ENCODE peak calls at places on chromosomes 3 and 15, in four cellular contexts. One of them, this sample, is unnamed.
A peak's percentile ranks its signal among the peaks of the same experiment; 100 is the strongest.

GRCh38 chr15:78033864-78034263 is 43.6 kb downstream of the TBC1D2B start:
- DNase-seq in H9: no peak
- DNase-seq in IMR-90: peak; percentile 41
- DNase-seq in H1: no peak
- DNase-seq in this sample: no peak

GRCh38 chr15:67091073-67091965 is 25.9 kb downstream of the SMAD3 start:
- DNase-seq in H1: no peak
- DNase-seq in IMR-90: peak; percentile 99
- DNase-seq in H9: no peak
- DNase-seq in this sample: no peak

GRCh38 chr3:155876537-155876936 is 6.1 kb downstream of the GMPS start:
- DNase-seq in H1: no peak
- DNase-seq in H9: no peak
- DNase-seq in IMR-90: no peak
- DNase-seq in this sample: no peak

GRCh38 chr15:74253276-74253921 is 17.3 kb downstream of the CCDC33 start:
- DNase-seq in H9: no peak
- DNase-seq in IMR-90: peak; percentile 5
- DNase-seq in H1: no peak
- DNase-seq in this sample: peak; percentile 67

GRCh38 chr3:153210116-153210515 is 48.1 kb downstream of the RAP2B start:
- DNase-seq in IMR-90: peak; percentile 37
- DNase-seq in H1: no peak
- DNase-seq in H9: no peak
- DNase-seq in this sample: peak; percentile 67

GRCh38 chr15:51678081-51678480 is 3.2 kb upstream of the SCG3 start:
- DNase-seq in H1: no peak
- DNase-seq in IMR-90: no peak
- DNase-seq in H9: no peak
- DNase-seq in this sample: no peak

GRCh38 chr3:45957606-45958005 is 14.3 kb downstream of the CXCR6 start:
- DNase-seq in H1: no peak
- DNase-seq in IMR-90: no peak
- DNase-seq in H9: no peak
- DNase-seq in this sample: no peak

GRCh38 chr3:140527156-140527555 is 150.7 kb upstream of the TRIM42 start:
- DNase-seq in H9: no peak
- DNase-seq in H1: no peak
- DNase-seq in IMR-90: no peak
- DNase-seq in this sample: no peak

GRCh38 chr3:100042577-100042981 is 71.7 kb downstream of the FILIP1L start:
- DNase-seq in H1: no peak
- DNase-seq in H9: no peak
- DNase-seq in IMR-90: peak; percentile 64
- DNase-seq in this sample: no peak

GRCh38 chr15:74977599-74977998 is 17.8 kb upstream of the SCAMP5 start:
- DNase-seq in H9: no peak
- DNase-seq in IMR-90: no peak
- DNase-seq in H1: no peak
- DNase-seq in this sample: no peak

GRCh38 chr3:131025500-131025899 is 1.1 kb downstream of the ASTE1 start:
- DNase-seq in H9: no peak
- DNase-seq in H1: no peak
- DNase-seq in IMR-90: no peak
- DNase-seq in this sample: no peak

GRCh38 chr15:84737005-84737404 is 11.4 kb upstream of the ZNF592 start:
- DNase-seq in H1: no peak
- DNase-seq in H9: no peak
- DNase-seq in IMR-90: no peak
- DNase-seq in this sample: no peak

GRCh38 chr15:40330368-40330836 is 6.9 kb downstream of the INAFM2 start:
- DNase-seq in H1: no peak
- DNase-seq in H9: no peak
- DNase-seq in IMR-90: peak; percentile 66
- DNase-seq in this sample: no peak

GRCh38 chr3:95731753-95732152 is 1082.6 kb upstream of the EPHA6 start:
- DNase-seq in H1: no peak
- DNase-seq in H9: no peak
- DNase-seq in IMR-90: no peak
- DNase-seq in this sample: no peak

GRCh38 chr15:69703495-69704187 is 251.0 kb downstream of the RPLP1 start:
- DNase-seq in IMR-90: no peak
- DNase-seq in H9: no peak
- DNase-seq in H1: no peak
- DNase-seq in this sample: no peak

GRCh38 chr3:117141821-117142220 is 432.2 kb downstream of the TUSC7 start:
- DNase-seq in H9: no peak
- DNase-seq in H1: no peak
- DNase-seq in IMR-90: no peak
- DNase-seq in this sample: no peak

GRCh38 chr15:38069506-38069905 is 135.1 kb downstream of the TMCO5A start:
- DNase-seq in H1: no peak
- DNase-seq in H9: no peak
- DNase-seq in IMR-90: peak; percentile 86
- DNase-seq in this sample: no peak

GRCh38 chr3:194095464-194095863 is 40.5 kb upstream of the HES1 start:
- DNase-seq in H9: no peak
- DNase-seq in H1: no peak
- DNase-seq in IMR-90: no peak
- DNase-seq in this sample: no peak

GRCh38 chr3:54056521-54056920 is 65.8 kb upstream of the CACNA2D3 start:
- DNase-seq in H1: no peak
- DNase-seq in H9: no peak
- DNase-seq in IMR-90: no peak
- DNase-seq in this sample: no peak

GRCh38 chr3:64392001-64392400 is 166.7 kb upstream of the PRICKLE2 start:
- DNase-seq in H9: no peak
- DNase-seq in IMR-90: peak; percentile 31
- DNase-seq in H1: no peak
- DNase-seq in this sample: no peak

GRCh38 chr3:73933585-73933984 is 308.8 kb upstream of the PDZRN3 start:
- DNase-seq in H9: no peak
- DNase-seq in IMR-90: no peak
- DNase-seq in H1: no peak
- DNase-seq in this sample: no peak
- H3K56ac ChIP-seq in H9: no peak overlapping the region
- H3K56ac ChIP-seq in IMR-90: no peak overlapping the region
- H3K56ac ChIP-seq in H1: no peak overlapping the region
- H3K56ac ChIP-seq in this sample: no peak overlapping the region

GRCh38 chr15:70801111-70801510 is 37.8 kb upstream of the UACA start:
- DNase-seq in H1: no peak
- DNase-seq in H9: no peak
- DNase-seq in IMR-90: peak; percentile 41
- DNase-seq in this sample: no peak
- H2AK5ac ChIP-seq in H1: no peak overlapping the region
- H2AK5ac ChIP-seq in H9: no peak overlapping the region
- H2AK5ac ChIP-seq in IMR-90: peak overlapping the region; percentile 91
- H2AK5ac ChIP-seq in this sample: no peak overlapping the region

DNA sequence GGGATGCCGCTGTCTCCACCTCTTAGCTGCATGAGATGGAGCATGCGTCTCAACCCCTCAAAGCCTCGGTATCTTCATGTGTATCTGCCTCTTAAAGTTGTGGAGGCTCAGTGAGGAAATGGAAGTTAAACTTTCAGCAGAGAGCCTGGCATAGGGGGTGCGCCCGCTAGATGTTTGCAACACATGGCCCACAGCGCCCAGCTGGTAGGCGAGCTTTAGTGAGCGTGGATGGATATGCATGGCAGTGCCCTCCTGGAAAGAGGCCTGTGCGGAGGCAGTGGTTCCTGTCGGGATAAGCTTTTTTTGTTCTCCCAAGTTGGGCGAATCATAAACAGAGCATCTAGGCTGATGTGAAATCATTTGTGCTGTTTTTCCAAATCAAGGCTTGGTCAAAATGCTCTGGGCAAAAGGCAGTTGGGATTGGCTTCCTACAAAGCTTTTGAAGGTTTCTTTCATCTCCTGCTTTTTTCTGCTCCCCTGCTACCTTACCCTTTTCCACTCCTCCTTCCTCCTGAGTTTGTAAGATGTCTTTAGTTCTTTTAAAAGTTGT is 272.4 kb upstream of the TPM1 start:
- DNase-seq in H1: no peak
- DNase-seq in H9: no peak
- DNase-seq in IMR-90: peak; percentile 11
- DNase-seq in this sample: no peak
- H3K4ac ChIP-seq in H1: no peak overlapping the region
- H3K4ac ChIP-seq in H9: no peak overlapping the region
- H3K4ac ChIP-seq in IMR-90: peak overlapping the region; percentile 24
- H3K4ac ChIP-seq in this sample: peak overlapping the region; percentile 57

DNA sequence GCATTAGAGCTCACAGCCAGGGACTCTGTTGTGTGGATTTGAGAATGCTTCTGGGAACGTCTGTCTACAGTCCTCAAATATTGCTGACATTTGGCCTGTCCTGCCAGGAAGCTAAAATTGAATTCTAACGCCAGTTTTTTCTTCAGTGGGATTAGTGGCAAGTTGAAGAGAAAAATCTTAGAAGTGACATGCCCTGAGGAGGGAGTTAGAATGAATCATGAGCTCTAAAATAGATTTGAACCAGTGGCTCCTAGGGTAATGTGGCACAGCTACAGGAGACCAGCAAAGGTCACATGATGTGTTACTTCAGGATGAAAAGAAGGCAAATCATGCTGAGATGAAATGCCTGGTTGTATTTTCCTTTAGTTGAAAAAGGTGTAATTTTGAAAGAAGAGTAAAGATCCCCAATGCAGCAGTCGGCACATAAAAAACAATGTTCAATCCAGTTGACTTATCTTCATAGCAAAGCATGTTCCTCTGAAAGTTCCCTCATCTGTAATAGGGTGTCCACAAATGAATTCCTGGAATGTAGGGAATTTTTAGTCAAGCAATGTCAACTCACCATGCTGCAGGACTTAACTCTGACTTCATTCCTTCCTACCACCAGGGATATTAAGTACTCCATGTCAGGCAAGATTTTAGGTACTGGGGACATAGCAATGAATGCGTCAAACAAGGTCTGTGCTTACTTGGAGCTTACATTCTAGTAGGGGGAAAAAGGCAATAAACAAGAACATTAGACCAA is 171.6 kb downstream of the CADPS start:
- DNase-seq in H1: no peak
- DNase-seq in IMR-90: no peak
- DNase-seq in H9: no peak
- DNase-seq in this sample: peak; percentile 78
- H3K56ac ChIP-seq in H1: no peak overlapping the region
- H3K56ac ChIP-seq in IMR-90: no peak overlapping the region
- H3K56ac ChIP-seq in H9: no peak overlapping the region
- H3K56ac ChIP-seq in this sample: no peak overlapping the region

GRCh38 chr15:27235161-27235560 is 264.2 kb downstream of the GABRG3 start:
- DNase-seq in H9: no peak
- DNase-seq in H1: no peak
- DNase-seq in IMR-90: no peak
- DNase-seq in this sample: no peak

GRCh38 chr15:27234593-27234992 is 263.6 kb downstream of the GABRG3 start:
- DNase-seq in H9: no peak
- DNase-seq in H1: no peak
- DNase-seq in IMR-90: no peak
- DNase-seq in this sample: no peak

GRCh38 chr15:27235689-27236088 is 264.7 kb downstream of the GABRG3 start:
- DNase-seq in H9: no peak
- DNase-seq in H1: no peak
- DNase-seq in IMR-90: no peak
- DNase-seq in this sample: no peak

GRCh38 chr15:27238209-27238608 is 267.2 kb downstream of the GABRG3 start:
- DNase-seq in IMR-90: no peak
- DNase-seq in H1: no peak
- DNase-seq in H9: peak; percentile 71
- DNase-seq in this sample: peak; percentile 37

DNA sequence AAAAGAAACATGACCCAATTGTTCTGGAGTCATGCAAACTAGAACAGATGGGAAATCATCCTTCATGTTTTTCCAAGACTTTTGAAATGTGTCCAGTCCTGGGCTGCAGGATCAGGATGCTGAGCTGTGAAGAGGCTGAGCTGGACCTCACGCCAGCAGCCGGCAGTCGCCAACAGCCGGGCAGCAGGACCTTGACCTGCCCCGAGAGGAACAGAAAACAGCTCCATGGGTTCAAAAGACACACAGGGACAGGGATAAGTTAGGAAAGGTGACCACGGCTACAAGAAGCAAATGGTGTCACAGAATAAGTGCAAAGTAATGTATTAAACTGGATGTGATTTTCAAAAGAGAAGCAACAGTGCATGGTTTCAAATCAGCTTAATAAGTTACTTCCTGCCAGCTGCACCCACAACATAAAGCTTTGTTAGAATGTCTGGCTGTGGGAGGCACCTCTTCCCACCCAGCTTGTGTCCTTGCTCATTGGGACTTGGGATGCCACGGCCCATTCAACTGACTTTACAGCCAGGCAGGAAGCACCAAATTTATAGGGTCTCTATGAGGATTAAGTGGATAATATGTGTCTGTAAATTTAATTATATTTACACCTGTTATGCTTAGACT is 266.4 kb downstream of the GABRG3 start:
- DNase-seq in H9: no peak
- DNase-seq in H1: no peak
- DNase-seq in IMR-90: no peak
- DNase-seq in this sample: no peak
- H2AK5ac ChIP-seq in H9: no peak overlapping the region
- H2AK5ac ChIP-seq in H1: no peak overlapping the region
- H2AK5ac ChIP-seq in IMR-90: no peak overlapping the region
- H2AK5ac ChIP-seq in this sample: no peak overlapping the region

DNA sequence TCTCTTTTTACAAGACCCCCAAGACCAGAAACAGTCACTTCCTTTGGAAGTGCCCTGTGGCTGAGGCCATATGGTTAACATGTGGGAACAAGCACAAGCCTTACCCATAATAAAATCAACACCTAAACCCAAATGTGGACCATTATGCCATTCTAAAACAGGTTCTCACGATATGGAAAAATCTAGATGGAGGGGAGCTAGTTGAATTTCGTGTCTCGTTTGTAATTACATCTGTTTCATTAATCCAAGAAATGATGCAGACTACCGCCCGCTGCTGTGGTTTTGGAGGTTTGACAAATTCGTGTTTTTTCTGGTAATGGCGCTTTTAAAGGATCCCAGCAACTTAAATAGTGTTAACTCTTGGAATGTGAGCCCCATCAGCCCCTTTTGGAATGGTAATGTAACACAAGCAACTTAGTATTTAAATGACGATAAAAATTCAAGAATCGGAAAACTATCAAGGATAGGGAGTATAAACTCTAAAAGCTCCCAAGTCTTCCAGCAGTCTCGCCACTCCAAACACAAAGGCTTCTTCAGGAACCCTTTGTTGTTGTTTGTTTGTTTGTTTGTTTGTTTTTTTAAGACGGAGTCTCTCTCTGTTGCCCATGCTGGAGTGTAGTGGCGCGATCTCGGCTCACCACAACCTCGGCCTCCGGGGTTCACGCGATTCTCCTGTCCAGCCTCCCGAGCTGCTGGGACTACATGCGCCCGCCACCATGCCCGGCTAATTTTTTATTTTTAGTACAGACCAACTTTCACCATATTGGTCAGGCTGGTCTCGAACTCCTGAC is 1.1 kb downstream of the CNBP start:
- DNase-seq in H9: no peak
- DNase-seq in H1: no peak
- DNase-seq in IMR-90: peak; percentile 50
- DNase-seq in this sample: peak; percentile 41
- H3K4ac ChIP-seq in H9: peak overlapping the region; percentile 97
- H3K4ac ChIP-seq in H1: peak overlapping the region; percentile 13
- H3K4ac ChIP-seq in IMR-90: peak overlapping the region; percentile 89
- H3K4ac ChIP-seq in this sample: no peak overlapping the region

GRCh38 chr3:33194303-33194702 is 24.3 kb downstream of the SUSD5 start:
- DNase-seq in H9: no peak
- DNase-seq in IMR-90: no peak
- DNase-seq in H1: no peak
- DNase-seq in this sample: no peak

GRCh38 chr3:33201195-33201594 is 17.4 kb downstream of the SUSD5 start:
- DNase-seq in IMR-90: no peak
- DNase-seq in H9: no peak
- DNase-seq in H1: no peak
- DNase-seq in this sample: no peak

GRCh38 chr3:33196538-33196937 is 22.1 kb downstream of the SUSD5 start:
- DNase-seq in H9: no peak
- DNase-seq in H1: no peak
- DNase-seq in IMR-90: no peak
- DNase-seq in this sample: no peak
- H3K56ac ChIP-seq in H9: no peak overlapping the region
- H3K56ac ChIP-seq in H1: no peak overlapping the region
- H3K56ac ChIP-seq in IMR-90: no peak overlapping the region
- H3K56ac ChIP-seq in this sample: no peak overlapping the region

This sample was measured in mesendoderm.